ENCODE peak calls at places on chromosomes 4 and X, in four cellular contexts. Q is upper lobe of right lung, Y is cardiac muscle cell, S is ovary. U is an unnamed sample.

GRCh38 chrX:11531226-11531625 is 134.5 kb downstream of the ARHGAP6 start:
- DNase-seq in S (no peak), Q (no peak), Y (peak; percentile 49), U (no peak)

GRCh38 chr4:112099701-112100289 is 45.5 kb upstream of the FAM241A start:
- DNase-seq in Y (peak; percentile 79), S (no peak), Q (no peak), U (no peak)

GRCh38 chr4:7775396-7775795 is 164.3 kb downstream of the AFAP1 start:
- DNase-seq in Y (no peak), Q (no peak), S (peak; percentile 11), U (no peak)

GRCh38 chrX:134794692-134795091 is 136.4 kb upstream of the PLAC1 start:
- DNase-seq in Q (no peak), S (no peak), Y (no peak), U (no peak)

GRCh38 chr4:67437974-67438713 is 107.2 kb downstream of the CENPC start:
- DNase-seq in Q (no peak), Y (peak; percentile 92), S (no peak), U (no peak)

GRCh38 chrX:153935326-153935851 is 552 bp upstream of the NAA10 start:
- DNase-seq in S (no peak), Y (no peak), Q (no peak), U (no peak)

GRCh38 chr4:114146947-114147618 is 167.6 kb upstream of the ARSJ start:
- DNase-seq in S (no peak), Y (no peak), Q (no peak), U (no peak)

GRCh38 chrX:10769165-10769564 is 148.8 kb upstream of the MID1 start:
- DNase-seq in Q (no peak), S (no peak), Y (peak; percentile 55), U (no peak)

GRCh38 chrX:41265615-41266014 is 68.3 kb upstream of the DDX3X start:
- DNase-seq in Q (no peak), S (peak; percentile 48), Y (peak; percentile 29), U (peak; percentile 4)

GRCh38 chr4:180057198-180057821 is 2185.9 kb upstream of the TENM3 start:
- DNase-seq in S (no peak), Q (no peak), Y (no peak), U (no peak)

GRCh38 chrX:44080083-44080482 is 106.9 kb upstream of the NDP start:
- DNase-seq in Q (no peak), S (no peak), Y (no peak), U (no peak)

GRCh38 chrX:1336331-1337143 is at the start of gene IL3RA:
- DNase-seq in S (peak; percentile 44), Y (peak; percentile 18), Q (no peak), U (no peak)
- H3K4me3 ChIP-seq in S (peak within 1 kb of the TSS; percentile 26), Y (no peak within 1 kb of the TSS), Q (peak within 1 kb of the TSS; percentile 54), U (peak within 1 kb of the TSS; percentile 59)

GRCh38 chrX:150207733-150208132 is 155.4 kb upstream of the MAMLD1 start:
- DNase-seq in Y (no peak), Q (no peak), S (no peak), U (no peak)

GRCh38 chrX:150202641-150203248 is 160.4 kb upstream of the MAMLD1 start:
- DNase-seq in Q (no peak), S (no peak), Y (peak; percentile 83), U (no peak)

GRCh38 chrX:150203249-150203647 is 159.9 kb upstream of the MAMLD1 start:
- DNase-seq in Q (no peak), S (no peak), Y (no peak), U (no peak)

GRCh38 chrX:150201841-150202240 is 161.3 kb upstream of the MAMLD1 start:
- DNase-seq in Q (no peak), S (no peak), Y (peak; percentile 24), U (no peak)

GRCh38 chrX:150205011-150205410 is 158.1 kb upstream of the MAMLD1 start:
- DNase-seq in S (no peak), Y (peak; percentile 52), Q (no peak), U (no peak)
- TF ChIP-seq CTCF in S (no peak), Y (no peak), Q (peak; percentile 5), U (no peak)

GRCh38 chrX:68842781-68843581 is 14.2 kb downstream of the EFNB1 start:
- DNase-seq in Y (peak; percentile 45), Q (peak; percentile 66), S (no peak), U (no peak)

GRCh38 chrX:68848189-68848940 is 19.5 kb downstream of the EFNB1 start:
- DNase-seq in Q (no peak), S (no peak), Y (no peak), U (no peak)

GRCh38 chrX:68847172-68847571 is 18.4 kb downstream of the EFNB1 start:
- DNase-seq in Q (no peak), S (no peak), Y (no peak), U (no peak)

GRCh38 chrX:68843992-68844391 is 15.2 kb downstream of the EFNB1 start:
- DNase-seq in Y (no peak), S (no peak), Q (no peak), U (no peak)

DNA sequence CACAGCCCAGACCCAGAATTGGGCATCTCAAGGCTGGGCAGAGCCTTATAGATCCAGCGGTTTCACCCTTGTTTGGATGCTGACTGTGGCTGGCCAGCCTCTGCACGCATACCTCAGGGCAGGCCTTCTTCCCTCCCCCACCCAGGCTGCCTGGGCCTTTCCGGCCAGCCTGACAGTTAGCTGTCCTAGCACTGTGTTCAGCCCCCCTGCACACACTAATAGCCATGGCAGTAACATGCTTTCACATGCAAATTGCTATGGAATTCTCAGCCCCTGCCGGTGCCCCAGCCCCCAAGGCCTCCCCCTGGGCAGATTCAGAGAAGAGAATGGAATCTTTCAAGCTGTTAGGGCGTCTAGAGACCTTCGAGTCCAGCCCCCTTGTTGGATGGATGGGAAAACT is 17.7 kb downstream of the EFNB1 start:
- DNase-seq in S (no peak), Q (no peak), Y (no peak), U (no peak)
- H3K4me1 ChIP-seq in S (no peaks in the 10 kb centered on the region), Q (peaks cover 4% of the 10 kb centered on the region), Y (no peaks in the 10 kb centered on the region), U (peaks cover 21% of the 10 kb centered on the region)

DNA sequence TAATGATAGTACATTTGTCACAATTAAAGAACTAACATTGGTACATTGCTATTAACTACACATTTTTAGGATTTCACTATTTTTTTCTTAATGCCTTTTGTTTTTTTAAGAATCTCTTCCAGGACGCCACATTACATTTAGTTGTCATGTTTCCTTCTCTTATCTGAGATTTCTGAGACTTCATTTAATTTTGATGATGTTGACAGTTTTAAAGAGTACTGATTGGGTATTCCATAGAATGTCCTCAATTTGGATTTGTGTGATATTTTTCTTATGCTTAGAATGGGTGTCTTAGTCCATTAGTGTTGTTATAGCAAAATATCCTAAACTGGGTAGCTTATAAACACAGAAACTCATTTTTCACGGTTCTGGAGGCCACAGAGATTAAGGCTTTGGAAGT is 1095.5 kb upstream of the LCORL start:
- DNase-seq in S (no peak), Q (no peak), Y (no peak), U (no peak)
- H3K4me3 ChIP-seq in S (no peak overlapping the region), Q (no peak overlapping the region), Y (no peak overlapping the region), U (no peak overlapping the region)

GRCh38 chrX:122777766-122778165 is 406.3 kb upstream of the GRIA3 start:
- DNase-seq in S (no peak), Q (no peak), Y (no peak), U (no peak)
- TF ChIP-seq CTCF in S (no peak), Q (no peak), Y (no peak), U (no peak)

GRCh38 chrX:118420462-118420861 is 74.6 kb downstream of the WDR44 start:
- DNase-seq in Q (no peak), S (no peak), Y (peak; percentile 74), U (no peak)
- H3K4me1 ChIP-seq in Q (no peaks in the 10 kb centered on the region), S (no peaks in the 10 kb centered on the region), Y (no peaks in the 10 kb centered on the region), U (peaks cover 7% of the 10 kb centered on the region)

DNA sequence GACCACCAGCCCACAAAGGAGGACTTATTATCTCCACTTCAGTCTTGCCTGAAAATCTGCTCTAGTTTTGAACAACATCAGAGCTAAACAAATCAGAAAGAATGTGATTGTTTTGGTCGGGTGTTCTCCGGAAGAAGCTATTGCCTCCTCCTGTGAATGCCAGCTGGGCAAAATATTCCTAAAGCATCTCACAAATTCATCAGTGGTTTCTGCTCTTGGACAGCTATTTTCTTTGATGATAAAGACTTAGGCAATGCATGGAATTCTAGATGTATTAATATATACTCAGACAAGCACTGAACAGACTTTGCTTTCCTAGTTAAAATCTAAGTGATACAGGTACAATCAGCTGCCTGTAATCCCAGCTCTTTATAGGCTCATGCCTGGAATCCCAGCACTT is 71.8 kb downstream of the ASMT start:
- DNase-seq in S (no peak), Y (no peak), Q (no peak), U (no peak)
- H3K4me3 ChIP-seq in S (no peak overlapping the region), Y (no peak overlapping the region), Q (no peak overlapping the region), U (no peak overlapping the region)